ENCODE peak calls at places on chromosomes 11 and 22, in ten cellular contexts. I is naive thymus-derived CD8-positive, alpha-beta T cell; N is left ventricle myocardium inferior; V is KBM-7; K is H9; H is NCI-H510A treated with DMSO at 0.1 percent for 48 hours; Y is midbrain; A is Karpas-422; E is SHP77; M is kidney. T is an unnamed sample.

GRCh38 chr22:29093980-29094379 is 21.1 kb downstream of the KREMEN1 start:
- DNase-seq in M (no peak), E (no peak), K (no peak), I (no peak), H (no peak), V (no peak), N (no peak), Y (no peak), A (no peak), T (no peak)

GRCh38 chr11:12439615-12440014 is 62.2 kb downstream of the PARVA start:
- DNase-seq in N (no peak), Y (no peak), E (no peak), K (peak), M (no peak), I (no peak), H (peak), V (peak), A (no peak), T (no peak)

GRCh38 chr11:10246991-10247390 is 47.0 kb downstream of the SBF2 start:
- DNase-seq in V (no peak), A (no peak), I (no peak), N (no peak), Y (no peak), M (no peak), H (no peak), E (no peak), K (no peak), T (no peak)

GRCh38 chr11:67698247-67698646 is 23.8 kb upstream of the ALDH3B2 start:
- DNase-seq in A (peak), K (peak), Y (no peak), V (no peak), N (no peak), E (no peak), M (no peak), H (no peak), I (no peak), T (no peak)

GRCh38 chr11:1228921-1229451 is 6.1 kb downstream of the MUC5B start:
- DNase-seq in K (peak), H (no peak), Y (no peak), M (peak), V (no peak), I (no peak), A (no peak), E (no peak), N (no peak), T (no peak)

GRCh38 chr11:125345706-125346561 is 150.1 kb downstream of the FEZ1 start:
- DNase-seq in H (no peak), E (no peak), A (peak), K (peak), I (peak), Y (peak), V (peak), N (peak), M (peak), T (peak)

GRCh38 chr11:15911377-15912044 is 444.8 kb downstream of the SOX6 start:
- DNase-seq in K (no peak), N (peak), A (no peak), H (peak), I (no peak), E (no peak), Y (peak), M (no peak), V (no peak), T (peak)

GRCh38 chr11:1234771-1235614 is 12.1 kb downstream of the MUC5B start:
- DNase-seq in A (no peak), N (peak), H (no peak), E (no peak), Y (no peak), V (no peak), M (peak), I (no peak), K (peak), T (no peak)

GRCh38 chr11:129731316-129731715 is 84.3 kb upstream of the TMEM45B start:
- DNase-seq in A (no peak), Y (no peak), V (no peak), H (no peak), N (no peak), M (peak), I (no peak), K (no peak), E (no peak), T (no peak)